ENCODE peak calls at places on chromosomes 6 and 20, in nine cellular contexts. X, G, P, Q, S, B, N, K and T are unnamed samples.

GRCh38 chr20:51696304-51697118 is 71.7 kb downstream of the ATP9A start:
- DNase-seq in X (no peak), B (no peak), G (no peak), P (no peak), Q (no peak), N (no peak), K (no peak), S (peak), T (no peak)

GRCh38 chr20:1005452-1006027 is 3.4 kb upstream of the RSPO4 start:
- DNase-seq in P (peak), K (no peak), B (no peak), N (no peak), S (no peak), G (peak), Q (no peak), X (no peak), T (no peak)

GRCh38 chr20:23625236-23625964 is 12.4 kb downstream of the CST3 start:
- DNase-seq in P (no peak), B (no peak), X (no peak), S (no peak), Q (no peak), K (no peak), G (no peak), N (no peak), T (no peak)

GRCh38 chr6:37222992-37223391 is 34.6 kb upstream of the TBC1D22B start:
- DNase-seq in K (no peak), Q (no peak), S (no peak), P (no peak), G (no peak), X (no peak), N (no peak), B (no peak), T (no peak)

GRCh38 chr20:23265226-23265625 is 85.4 kb upstream of the NXT1 start:
- DNase-seq in G (no peak), X (no peak), B (no peak), K (no peak), Q (no peak), N (no peak), P (no peak), S (no peak), T (no peak)

GRCh38 chr6:28589234-28589951 is 63.7 kb downstream of the GPX5 start:
- DNase-seq in Q (no peak), K (no peak), S (peak), X (no peak), G (no peak), P (peak), N (no peak), B (peak), T (no peak)

GRCh38 chr20:52031206-52031573 is 160.4 kb downstream of the ZFP64 start:
- DNase-seq in G (no peak), P (no peak), Q (no peak), K (no peak), B (no peak), S (no peak), N (no peak), X (no peak), T (no peak)

GRCh38 chr6:68919537-68919936 is 284.5 kb downstream of the ADGRB3 start:
- DNase-seq in N (no peak), B (no peak), Q (no peak), K (no peak), X (no peak), G (no peak), P (no peak), S (no peak), T (no peak)

GRCh38 chr6:170037541-170038250 is 253.2 kb downstream of the DLL1 start:
- DNase-seq in B (peak), N (no peak), S (no peak), P (no peak), X (no peak), Q (no peak), K (peak), G (peak), T (no peak)

GRCh38 chr6:166411721-166412151 is 29.0 kb upstream of the MPC1 start:
- DNase-seq in G (peak), P (no peak), S (no peak), N (no peak), K (no peak), Q (no peak), X (no peak), B (no peak), T (peak)

GRCh38 chr6:32936247-32937152 is 4.3 kb downstream of the HLA-DMB start:
- DNase-seq in N (no peak), G (no peak), K (no peak), S (no peak), B (no peak), X (no peak), P (no peak), Q (no peak), T (no peak)
- TF ChIP-seq POLR2A in N (no peak), G (no peak), K (no peak), S (no peak), B (no peak), X (no peak), P (no peak), Q (no peak), T (no peak)

DNA sequence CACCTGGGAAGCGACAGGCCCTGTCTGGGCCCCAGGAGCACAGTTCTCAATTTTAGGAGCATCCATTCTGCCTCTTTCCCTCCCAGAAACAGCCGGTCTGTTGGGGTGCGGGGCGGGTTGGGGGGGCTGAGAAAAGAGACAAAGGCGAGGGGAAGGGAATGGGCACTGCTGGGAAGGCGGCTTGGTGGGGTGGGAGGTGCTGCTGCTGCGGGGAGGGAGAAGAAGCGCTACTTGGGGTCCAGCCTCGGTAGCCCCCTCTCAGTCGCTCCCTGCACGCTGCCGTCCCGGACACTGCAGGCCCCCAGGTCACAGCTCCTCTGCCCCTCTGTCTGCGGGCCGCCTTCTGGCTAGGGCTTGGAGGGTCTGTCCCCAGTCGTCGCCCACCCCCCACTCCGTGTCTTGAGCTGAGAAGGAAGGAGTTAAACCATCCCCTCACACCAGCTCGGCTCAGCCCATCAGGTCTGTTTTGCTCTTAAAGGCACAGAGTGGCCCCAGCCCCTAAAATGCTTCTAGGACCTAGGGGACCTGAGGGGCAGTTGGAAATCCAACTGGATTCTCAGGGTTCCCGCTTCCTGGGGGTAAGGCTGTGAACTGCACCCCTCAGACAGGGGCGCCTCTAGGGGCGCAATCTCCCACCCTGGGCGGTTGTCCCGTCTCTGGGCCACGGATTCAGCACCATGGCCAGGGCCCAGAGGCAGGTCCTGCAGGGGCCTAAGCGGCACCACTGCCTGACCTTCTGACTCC is 740 bp downstream of the GDAP1L1 start:
- DNase-seq in Q (no peak), S (no peak), P (no peak), G (no peak), K (no peak), X (no peak), N (no peak), B (peak), T (no peak)
- TF ChIP-seq CTCF in Q (no peak), S (no peak), P (peak), G (no peak), K (no peak), X (no peak), N (no peak), B (no peak), T (no peak)

GRCh38 chr6:150143521-150144293 is 863 bp downstream of the PPP1R14C start:
- DNase-seq in K (no peak), Q (no peak), N (no peak), G (no peak), X (no peak), B (no peak), P (no peak), S (no peak), T (no peak)

GRCh38 chr6:150142657-150143501 is at the start of gene PPP1R14C:
- DNase-seq in G (peak), S (no peak), P (no peak), N (no peak), Q (no peak), X (no peak), K (no peak), B (no peak), T (no peak)

GRCh38 chr6:150145830-150146229 is 3.0 kb downstream of the PPP1R14C start:
- DNase-seq in S (no peak), P (no peak), X (no peak), N (no peak), Q (no peak), G (no peak), K (no peak), B (no peak), T (no peak)

GRCh38 chr6:150145427-150145826 is 2.6 kb downstream of the PPP1R14C start:
- DNase-seq in K (no peak), X (no peak), N (no peak), S (no peak), P (no peak), G (no peak), B (no peak), Q (no peak), T (no peak)

GRCh38 chr6:150144294-150144868 is 1.5 kb downstream of the PPP1R14C start:
- DNase-seq in Q (no peak), K (no peak), P (no peak), X (no peak), G (no peak), S (no peak), N (no peak), B (no peak), T (no peak)
- H3K4me3 ChIP-seq in Q (peak), K (no peak), P (peak), X (no peak), G (peak), S (no peak), N (peak), B (no peak), T (no peak)

GRCh38 chr6:142146828-142147662 is at the start of the genes NMBR and VTA1:
- DNase-seq in B (peak), N (peak), X (peak), S (peak), G (peak), P (peak), K (peak), Q (peak), T (peak)
- TF ChIP-seq POLR2A in B (no peak), N (no peak), X (no peak), S (no peak), G (peak), P (peak), K (no peak), Q (no peak), T (no peak)

DNA sequence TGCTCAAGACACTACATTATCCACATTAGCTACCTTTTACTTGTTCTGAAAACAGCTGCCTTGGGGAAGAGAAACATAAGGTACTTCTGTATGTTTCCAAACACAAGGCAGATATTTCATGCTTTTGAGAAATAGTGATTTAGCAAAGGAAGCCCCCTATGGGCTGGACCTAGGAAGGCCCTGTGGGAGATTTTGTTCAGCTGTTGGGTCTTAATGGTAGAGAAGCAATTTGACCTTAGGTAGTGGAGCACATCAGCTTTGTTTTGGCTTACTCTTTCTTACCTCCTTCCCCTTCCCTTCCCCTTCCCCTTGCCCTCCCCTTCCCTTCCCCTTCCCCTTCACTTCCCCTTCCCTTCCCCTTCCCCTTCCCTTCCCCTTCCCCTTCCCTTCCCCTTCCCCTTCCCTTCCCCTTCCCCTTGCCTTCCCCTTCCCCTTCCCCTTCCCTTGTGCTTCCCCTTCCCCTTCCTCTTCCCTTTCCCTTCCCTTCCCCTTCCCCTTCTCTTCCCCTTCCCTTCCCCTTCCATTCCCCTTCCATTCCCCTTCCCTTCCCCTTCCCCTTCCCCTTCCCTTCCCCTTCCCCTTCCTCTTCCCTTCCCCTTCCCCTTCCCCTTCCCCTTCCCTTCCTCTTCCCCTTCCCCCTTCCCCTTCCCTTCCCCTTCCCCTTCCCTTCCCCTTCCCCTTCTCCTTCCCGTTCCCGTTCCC is 84.6 kb downstream of the ANKS1A start:
- DNase-seq in B (no peak), P (no peak), N (no peak), G (no peak), X (no peak), S (no peak), K (no peak), Q (no peak), T (no peak)
- TF ChIP-seq CTCF in B (no peak), P (peak), N (no peak), G (no peak), X (no peak), S (no peak), K (no peak), Q (no peak), T (no peak)

DNA sequence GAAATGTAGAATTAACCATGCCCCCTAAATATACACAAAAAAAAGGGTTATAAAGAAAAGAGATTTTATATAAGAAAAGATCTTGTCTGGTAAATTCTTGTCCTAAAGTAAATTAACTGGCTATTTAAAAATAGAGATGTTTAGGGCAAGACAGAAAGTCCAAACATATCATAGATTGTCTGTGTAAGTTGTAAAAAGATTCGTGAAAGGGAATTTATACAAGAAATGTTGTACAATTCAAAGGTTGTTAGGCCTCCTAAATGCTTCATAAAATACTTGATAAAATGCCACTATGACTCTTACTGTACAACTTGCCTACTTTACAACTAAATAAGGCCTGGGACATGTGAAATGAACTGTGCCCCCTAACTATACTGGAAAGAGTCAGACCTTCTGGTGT is 21.9 kb upstream of the AGPAT4 start:
- DNase-seq in S (no peak), X (no peak), Q (no peak), N (no peak), K (no peak), G (no peak), P (no peak), B (no peak), T (no peak)
- H3K4me3 ChIP-seq in S (no peak), X (no peak), Q (no peak), N (no peak), K (no peak), G (no peak), P (no peak), B (no peak), T (no peak)

GRCh38 chr6:35722121-35722761 is 14.6 kb upstream of the ARMC12 start:
- DNase-seq in Q (peak), K (peak), N (no peak), G (peak), P (no peak), S (peak), X (no peak), B (peak), T (no peak)
- TF ChIP-seq POLR2A in Q (no peak), K (no peak), N (no peak), G (no peak), P (no peak), S (no peak), X (no peak), B (no peak), T (no peak)

GRCh38 chr6:52373294-52373693 is 11.3 kb downstream of the PAQR8 start:
- DNase-seq in S (no peak), Q (no peak), B (no peak), K (no peak), P (no peak), X (no peak), N (no peak), G (no peak), T (no peak)
- TF ChIP-seq CTCF in S (no peak), Q (no peak), B (no peak), K (no peak), P (no peak), X (no peak), N (no peak), G (no peak), T (no peak)

DNA sequence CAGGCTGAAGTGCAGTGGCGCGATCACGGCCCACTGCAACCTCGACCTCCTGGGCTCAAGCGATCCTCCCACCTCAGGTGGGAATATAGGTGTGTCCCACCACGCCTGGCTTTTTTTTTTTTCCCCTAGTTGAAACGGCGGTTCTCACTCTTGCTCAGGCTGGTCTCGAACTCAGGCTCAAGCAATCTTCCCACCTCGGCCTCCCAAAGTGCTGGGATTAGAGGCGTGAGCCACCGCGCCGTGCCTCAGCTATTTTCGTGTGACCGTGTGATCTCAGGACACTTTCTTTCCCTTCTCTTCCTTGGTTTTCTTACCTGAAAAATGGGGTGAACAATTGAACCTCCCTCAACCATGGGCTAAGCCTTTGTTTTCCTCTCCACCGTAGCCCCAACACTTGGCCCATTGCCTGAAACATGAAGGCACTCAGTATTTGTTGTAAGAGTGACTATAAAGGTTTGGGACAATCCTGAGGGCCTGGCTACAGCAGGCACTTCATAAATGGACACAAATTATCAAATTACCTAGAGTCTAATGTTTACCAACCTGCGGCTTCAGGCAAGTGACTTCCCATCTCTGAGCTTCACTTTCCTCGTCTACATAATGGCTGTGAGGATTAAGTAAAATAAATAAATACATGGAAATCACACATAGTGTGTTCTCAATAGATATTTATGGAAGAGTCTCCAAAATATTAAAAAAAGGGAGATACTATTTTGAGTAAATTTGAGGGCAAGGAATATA is 31.4 kb upstream of the ID1 start:
- DNase-seq in X (no peak), N (no peak), K (no peak), Q (peak), S (no peak), P (no peak), G (no peak), B (no peak), T (no peak)
- H3K4me3 ChIP-seq in X (peak), N (peak), K (peak), Q (peak), S (peak), P (peak), G (peak), B (no peak), T (peak)